ENCODE peak calls at places on chromosomes 16 and 17, in five cellular contexts. O is HFFc6, W is hepatocyte, X is mucosa of descending colon, R is neural progenitor cell. E is an unnamed sample.

GRCh38 chr17:4522661-4523060 is 24.0 kb downstream of the SPNS2 start:
- DNase-seq in X (no peak), O (no peak), W (no peak), R (peak; percentile 40), E (no peak)

GRCh38 chr17:31654936-31655335 is 204.1 kb downstream of the COPRS start:
- DNase-seq in X (no peak), O (peak; percentile 10), W (no peak), R (no peak), E (peak; percentile 58)

GRCh38 chr17:80110927-80111701 is 9.7 kb downstream of the GAA start:
- DNase-seq in W (peak; percentile 3), O (no peak), X (no peak), R (no peak), E (peak; percentile 49)

GRCh38 chr17:33778505-33779398 is 476.3 kb upstream of the CCL2 start:
- DNase-seq in O (peak; percentile 63), R (peak; percentile 65), X (peak; percentile 33), W (peak; percentile 66), E (peak; percentile 85)

GRCh38 chr16:68358951-68359350 is 48.1 kb downstream of the PRMT7 start:
- DNase-seq in R (no peak), O (no peak), X (peak; percentile 25), W (no peak), E (no peak)

GRCh38 chr16:530111-530817 is 2.8 kb downstream of the CAPN15 start:
- DNase-seq in R (no peak), W (no peak), X (peak; percentile 69), O (no peak), E (no peak)

GRCh38 chr16:85982563-85982939 is 83.6 kb downstream of the IRF8 start:
- DNase-seq in X (peak; percentile 60), R (no peak), O (no peak), W (no peak), E (no peak)

GRCh38 chr16:84888450-84888849 is 68.7 kb downstream of the CRISPLD2 start:
- DNase-seq in O (peak; percentile 16), W (no peak), R (no peak), X (no peak), E (no peak)

GRCh38 chr16:3589991-3590701 is 12.9 kb upstream of the NLRC3 start:
- DNase-seq in X (no peak), R (no peak), W (no peak), O (no peak), E (no peak)

GRCh38 chr17:50272711-50273653 is 1.3 kb upstream of the TMEM92 start:
- DNase-seq in O (peak; percentile 25), X (peak; percentile 78), R (peak; percentile 87), W (peak; percentile 81), E (peak; percentile 96)

GRCh38 chr17:550041-550398 is 164.6 kb downstream of the VPS53 start:
- DNase-seq in O (no peak), X (no peak), R (no peak), W (no peak), E (no peak)

GRCh38 chr17:565506-565905 is 149.1 kb downstream of the VPS53 start:
- DNase-seq in R (no peak), X (no peak), W (no peak), O (no peak), E (peak; percentile 81)

GRCh38 chr16:52785653-52786052 is 238.7 kb upstream of the TOX3 start:
- DNase-seq in R (no peak), W (no peak), X (peak; percentile 55), O (no peak), E (peak; percentile 13)

GRCh38 chr17:74852237-74853047 is 7.2 kb downstream of the GRIN2C start:
- DNase-seq in R (peak; percentile 93), X (no peak), W (peak; percentile 76), O (no peak), E (peak; percentile 98)

GRCh38 chr17:43814714-43815113 is 18.2 kb downstream of the MPP3 start:
- DNase-seq in O (peak; percentile 54), W (no peak), R (no peak), X (no peak), E (no peak)

GRCh38 chr16:27640277-27640600 is 90.3 kb downstream of the KATNIP start:
- DNase-seq in R (no peak), O (no peak), W (no peak), X (no peak), E (peak; percentile 70)

GRCh38 chr16:50665128-50665878 is 15.8 kb downstream of the SNX20 start:
- DNase-seq in O (peak; percentile 53), W (peak; percentile 88), R (peak; percentile 88), X (peak; percentile 85), E (peak; percentile 96)

GRCh38 chr17:38333635-38334295 is 10.0 kb downstream of the GPR179 start:
- DNase-seq in X (peak; percentile 55), R (peak; percentile 83), O (no peak), W (peak; percentile 53), E (peak; percentile 99)

GRCh38 chr16:7482028-7482427 is 149.4 kb downstream of the RBFOX1 start:
- DNase-seq in W (no peak), X (no peak), R (no peak), O (no peak), E (no peak)

GRCh38 chr17:73293480-73293911 is 18.3 kb downstream of the CDC42EP4 start:
- DNase-seq in R (no peak), W (peak; percentile 68), X (no peak), O (peak; percentile 90), E (no peak)

GRCh38 chr17:63768433-63768832 is 5.0 kb downstream of the CCDC47 start:
- DNase-seq in W (no peak), R (peak; percentile 5), O (no peak), X (no peak), E (peak; percentile 69)

GRCh38 chr16:83965444-83966152 is 2.4 kb upstream of the NECAB2 start:
- DNase-seq in O (no peak), R (no peak), X (no peak), W (no peak), E (no peak)

GRCh38 chr17:45262516-45263476 is 902 bp upstream of the SPATA32 start:
- DNase-seq in O (no peak), R (no peak), X (no peak), W (no peak), E (no peak)

GRCh38 chr16:61014869-61015268 is 1021.4 kb downstream of the CDH8 start:
- DNase-seq in R (no peak), W (no peak), O (no peak), X (no peak), E (peak; percentile 84)

GRCh38 chr17:50213026-50214015 is 11.9 kb upstream of the COL1A1 start:
- DNase-seq in X (no peak), W (peak; percentile 22), O (no peak), R (peak; percentile 71), E (peak; percentile 92)

GRCh38 chr17:44210342-44211192 is 8.9 kb downstream of the UBTF start:
- DNase-seq in R (peak; percentile 92), W (peak; percentile 93), O (peak; percentile 38), X (peak; percentile 93), E (peak; percentile 99)

GRCh38 chr17:58172369-58173071 is 5.7 kb downstream of the OR4D2 start:
- DNase-seq in R (peak; percentile 64), O (no peak), X (no peak), W (no peak), E (peak; percentile 91)

GRCh38 chr17:37429442-37429841 is 22.8 kb downstream of the TADA2A start:
- DNase-seq in R (no peak), O (peak; percentile 9), W (no peak), X (no peak), E (no peak)

GRCh38 chr16:743794-744500 is 3.1 kb upstream of the CIAO3 start:
- DNase-seq in W (no peak), R (no peak), O (no peak), X (no peak), E (peak; percentile 75)

GRCh38 chr16:11093578-11094074 is 149.3 kb downstream of the CLEC16A start:
- DNase-seq in O (no peak), R (no peak), X (peak; percentile 39), W (no peak), E (no peak)

GRCh38 chr17:34628883-34629282 is 49.5 kb downstream of the TMEM132E start:
- DNase-seq in R (no peak), O (no peak), X (no peak), W (no peak), E (no peak)

GRCh38 chr17:869067-869466 is 86.9 kb downstream of the MRM3 start:
- DNase-seq in W (peak; percentile 61), X (peak; percentile 41), O (peak; percentile 76), R (no peak), E (no peak)

GRCh38 chr16:12784076-12784475 is 19.6 kb downstream of the CPPED1 start:
- DNase-seq in X (no peak), W (no peak), R (no peak), O (no peak), E (no peak)

GRCh38 chr17:27244481-27245223 is 49.3 kb upstream of the WSB1 start:
- DNase-seq in O (peak; percentile 81), R (peak; percentile 33), X (peak; percentile 46), W (peak; percentile 70), E (peak; percentile 83)

GRCh38 chr16:57893559-57894389 is 77.2 kb downstream of the CNGB1 start:
- DNase-seq in O (peak; percentile 74), W (peak; percentile 72), X (no peak), R (no peak), E (no peak)

GRCh38 chr16:22977294-22977697 is 163.3 kb downstream of the HS3ST2 start:
- DNase-seq in X (no peak), O (peak; percentile 34), R (peak; percentile 54), W (no peak), E (no peak)
- TF ChIP-seq CTCF in X (no peak), O (peak; percentile 66), R (peak; percentile 50), W (peak; percentile 42), E (peak; percentile 74)

DNA sequence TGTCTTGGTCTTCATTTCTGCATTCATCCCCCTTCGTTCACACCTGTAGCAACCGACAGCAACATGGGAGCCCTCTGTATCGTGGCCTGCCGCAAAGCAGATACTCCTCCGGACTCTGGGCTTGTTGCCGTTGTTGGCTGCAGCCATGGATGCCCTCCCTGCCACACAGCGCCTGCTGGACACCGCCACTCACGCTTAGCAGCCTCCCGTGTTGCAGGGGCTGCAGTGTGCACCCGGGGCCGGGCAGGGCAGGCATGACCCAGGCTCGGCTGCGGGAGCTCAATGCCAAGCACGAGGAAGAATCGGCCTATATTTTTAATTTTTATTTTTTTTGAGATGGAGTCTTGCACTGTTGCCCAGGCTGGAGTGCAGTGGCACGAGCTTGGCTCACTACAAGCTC is 34.9 kb upstream of the ZNF629 start:
- DNase-seq in R (no peak), W (no peak), X (peak; percentile 34), O (no peak), E (no peak)
- TF ChIP-seq CTCF in R (no peak), W (no peak), X (no peak), O (no peak), E (no peak)

GRCh38 chr17:82350182-82351030 is 8.6 kb upstream of the TEX19 start:
- DNase-seq in W (no peak), R (no peak), O (peak; percentile 23), X (no peak), E (peak; percentile 79)
- TF ChIP-seq CTCF in W (no peak), R (no peak), O (peak; percentile 54), X (no peak), E (peak; percentile 27)

DNA sequence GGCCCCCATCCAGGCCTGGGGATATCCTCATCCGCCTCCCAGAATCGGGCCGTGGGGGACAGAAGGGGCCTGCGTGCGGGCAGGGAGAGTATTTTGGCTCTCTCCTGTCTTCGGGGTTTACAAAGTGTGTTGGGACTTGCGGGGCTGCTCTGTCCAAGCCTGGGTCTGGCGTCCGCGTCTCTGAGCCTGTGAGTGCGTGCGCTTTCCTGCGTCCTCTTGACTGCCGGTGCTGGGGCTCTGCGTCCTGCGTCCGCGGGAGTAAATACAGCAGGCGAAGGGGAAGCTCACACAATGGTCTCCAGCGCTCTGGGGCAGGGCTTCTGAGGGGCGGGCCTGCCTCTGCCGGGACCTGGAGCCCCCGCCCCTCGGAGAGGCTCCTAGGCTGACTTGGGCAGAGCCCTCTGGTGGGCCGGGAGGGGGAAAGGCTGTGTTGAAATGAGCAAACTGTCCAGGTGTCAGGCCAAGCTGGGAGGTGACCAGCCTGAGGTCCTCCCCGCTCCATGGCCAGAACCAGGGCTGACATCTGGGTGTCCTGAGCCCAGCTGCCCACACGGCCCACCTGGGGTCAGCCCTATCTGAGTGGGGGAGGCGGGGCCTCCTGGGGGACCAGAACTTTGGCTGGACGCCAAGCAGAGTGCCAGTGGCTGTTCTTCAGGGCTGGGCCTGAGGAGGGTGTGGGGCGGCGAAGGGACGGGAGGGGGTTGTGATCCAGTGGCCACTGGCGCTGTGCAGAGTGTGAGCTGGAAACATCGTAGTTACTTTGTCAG is 233.6 kb downstream of the SEC14L1 start:
- DNase-seq in W (peak; percentile 94), O (peak; percentile 83), R (peak; percentile 96), X (peak; percentile 73), E (peak; percentile 98)
- TF ChIP-seq CTCF in W (peak; percentile 44), O (peak; percentile 64), R (peak; percentile 56), X (no peak), E (peak; percentile 70)

E was measured in endodermal cell.